ENCODE peak calls at places on chromosomes 5 and 9, in ten cellular contexts. J is stimulated activated naive CD4-positive, alpha-beta T cell; H is COR-L47; Q is OCI-LY7; G is stimulated activated CD4-positive, alpha-beta T cell treated with anti-CD3 and anti-CD28 coated beads, Interleukin-15, amount 100 ng/mL, for 24 hours; D is NCI-H69; Z is AG10803; T is stimulated activated CD8-positive, alpha-beta memory T cell treated with anti-CD3 and anti-CD28 coated beads, Interleukin-7, amount 100 ng/mL, for 4 hours; W is HTR-8/SVneo; P is kidney glomerular epithelial cell. C is an unnamed sample.

GRCh38 chr9:97300586-97300985 is 6.9 kb upstream of the CCDC180 start:
- DNase-seq in J (no peak), H (no peak), Q (no peak), G (no peak), D (no peak), Z (no peak), T (no peak), W (no peak), P (no peak), C (no peak)

GRCh38 chr5:123599171-123599570 is 87.2 kb downstream of the CSNK1G3 start:
- DNase-seq in J (no peak), H (no peak), Q (no peak), G (no peak), D (no peak), Z (no peak), T (no peak), W (no peak), P (peak; percentile 45), C (no peak)

GRCh38 chr9:128762664-128763449 is 8.9 kb downstream of the ZER1 start:
- DNase-seq in J (no peak), H (no peak), Q (no peak), G (no peak), D (no peak), Z (no peak), T (no peak), W (no peak), P (no peak), C (no peak)

GRCh38 chr5:124742521-124742920 is 3.9 kb downstream of the ZNF608 start:
- DNase-seq in J (no peak), H (no peak), Q (no peak), G (no peak), D (no peak), Z (no peak), T (no peak), W (no peak), P (no peak), C (no peak)

GRCh38 chr9:130689937-130690700 is 3.5 kb upstream of the EXOSC2 start:
- DNase-seq in J (no peak), H (peak; percentile 80), Q (peak; percentile 84), G (no peak), D (peak; percentile 94), Z (peak; percentile 98), T (no peak), W (peak; percentile 65), P (peak; percentile 83), C (peak; percentile 68)

GRCh38 chr5:73940747-73941146 is 314.8 kb downstream of the ARHGEF28 start:
- DNase-seq in J (no peak), H (no peak), Q (no peak), G (no peak), D (no peak), Z (no peak), T (no peak), W (no peak), P (no peak), C (no peak)

GRCh38 chr5:72378636-72379289 is 58.6 kb downstream of the PTCD2 start:
- DNase-seq in J (no peak), H (peak; percentile 46), Q (no peak), G (no peak), D (peak; percentile 91), Z (peak; percentile 79), T (no peak), W (peak; percentile 72), P (peak; percentile 67), C (peak; percentile 35)

GRCh38 chr5:40796487-40796889 is 1.7 kb downstream of the PRKAA1 start:
- DNase-seq in J (no peak), H (no peak), Q (peak; percentile 5), G (no peak), D (no peak), Z (peak; percentile 77), T (no peak), W (no peak), P (no peak), C (no peak)

GRCh38 chr9:94772128-94772527 is 45.6 kb downstream of the AOPEP start:
- DNase-seq in J (no peak), H (no peak), Q (no peak), G (no peak), D (no peak), Z (no peak), T (no peak), W (no peak), P (no peak), C (no peak)

C was measured in T1000.